ENCODE peak calls at places on chromosomes 7 and 10, in nine cellular contexts. H is GM06990; O is A673; Q is Jurkat, Clone E6-1; C is tibial nerve; V is AG10803; M is cardiac muscle cell; J is CD4-positive, alpha-beta memory T cell; I is right lobe of liver. A is an unnamed sample.

GRCh38 chr7:134553976-134554375 is 5.1 kb downstream of the AKR1B15 start:
- DNase-seq in Q (peak; percentile 17), I (no peak), O (no peak), C (no peak), M (peak; percentile 30), V (no peak), H (no peak), J (no peak), A (peak; percentile 34)

GRCh38 chr10:86689146-86689545 is 20.8 kb downstream of the LDB3 start:
- DNase-seq in V (no peak), H (no peak), M (no peak), C (no peak), I (no peak), Q (no peak), O (no peak), J (no peak), A (no peak)

GRCh38 chr10:86222687-86223086 is 143.9 kb downstream of the GRID1 start:
- DNase-seq in M (no peak), Q (no peak), O (no peak), H (no peak), C (no peak), J (no peak), V (no peak), I (no peak), A (no peak)

GRCh38 chr10:65861249-65861648 is 1064.6 kb upstream of the LRRTM3 start:
- DNase-seq in V (no peak), I (no peak), H (peak; percentile 12), M (no peak), J (no peak), Q (no peak), O (no peak), C (no peak), A (no peak)

GRCh38 chr7:30032310-30033125 is 4.3 kb downstream of the PLEKHA8 start:
- DNase-seq in O (no peak), Q (no peak), C (no peak), I (no peak), J (no peak), H (no peak), V (peak; percentile 71), M (no peak), A (no peak)

GRCh38 chr10:6737758-6738463 is 157.8 kb upstream of the PRKCQ start:
- DNase-seq in V (peak; percentile 74), J (no peak), Q (no peak), I (no peak), M (no peak), H (no peak), O (peak; percentile 54), C (no peak), A (no peak)

GRCh38 chr10:114694735-114695134 is 36.7 kb upstream of the ABLIM1 start:
- DNase-seq in H (no peak), Q (peak; percentile 21), O (peak; percentile 68), M (peak; percentile 53), C (no peak), V (no peak), I (peak; percentile 57), J (no peak), A (peak; percentile 42)

GRCh38 chr7:100220833-100221718 is 1.3 kb downstream of the PVRIG start:
- DNase-seq in H (peak; percentile 86), V (no peak), O (no peak), Q (peak; percentile 97), C (no peak), M (no peak), I (no peak), J (peak; percentile 87), A (peak; percentile 34)

GRCh38 chr7:150567846-150568245 is 656 bp downstream of the GIMAP4 start:
- DNase-seq in Q (no peak), O (no peak), M (no peak), J (no peak), V (no peak), C (no peak), H (no peak), I (no peak), A (no peak)

DNA sequence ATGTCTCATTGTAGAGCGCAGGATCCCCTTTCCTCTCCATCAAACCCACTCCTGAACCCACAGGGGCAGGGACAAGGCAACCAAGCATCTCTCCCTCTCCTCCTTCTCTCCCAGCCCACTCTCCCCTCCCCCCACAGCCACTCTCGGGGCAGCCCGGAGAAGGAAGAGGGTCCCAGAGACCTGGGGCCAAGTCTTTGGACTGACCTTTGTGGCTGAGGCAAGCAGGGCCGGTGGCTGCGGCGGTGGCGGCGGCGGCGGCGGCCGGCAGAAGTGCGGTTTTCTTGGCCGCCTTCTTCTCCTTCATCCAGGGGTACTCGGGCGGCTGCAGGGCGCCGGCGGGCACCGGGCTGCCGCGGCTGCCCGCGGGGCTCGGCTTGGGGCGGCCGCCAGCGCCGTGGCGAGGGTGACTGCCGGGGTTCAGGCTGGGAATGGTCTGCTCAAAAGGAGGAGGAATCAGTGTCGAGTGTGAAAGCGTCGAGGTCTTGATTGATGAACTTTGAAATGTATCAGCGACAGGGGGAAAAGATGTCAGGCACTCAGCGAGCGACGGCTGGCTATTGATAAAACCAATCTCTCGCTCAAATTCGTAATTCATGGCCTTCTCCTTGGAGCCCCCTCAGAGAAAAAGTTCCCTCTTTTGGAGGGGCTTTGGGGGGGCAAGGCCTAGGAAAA is 441 bp downstream of the HOXA2 start:
- DNase-seq in V (no peak), M (no peak), J (no peak), O (no peak), C (no peak), I (no peak), H (no peak), Q (no peak), A (no peak)
- H3K4me3 ChIP-seq in V (peak overlapping the region; percentile 40), M (no peak overlapping the region), J (no peak overlapping the region), O (no peak overlapping the region), C (peak overlapping the region; percentile 1), I (peak overlapping the region; percentile 36), H (no peak overlapping the region), Q (no peak overlapping the region), A (peak overlapping the region; percentile 54)

GRCh38 chr10:122567056-122567660 is 6.6 kb downstream of the DMBT1 start:
- DNase-seq in J (peak; percentile 14), O (peak; percentile 28), I (no peak), C (no peak), V (peak; percentile 5), M (peak; percentile 39), Q (no peak), H (no peak), A (peak; percentile 33)

GRCh38 chr10:122568551-122568950 is 8.0 kb downstream of the DMBT1 start:
- DNase-seq in I (no peak), Q (no peak), V (no peak), J (no peak), C (no peak), M (no peak), O (no peak), H (no peak), A (no peak)

GRCh38 chr10:122566632-122567031 is 6.1 kb downstream of the DMBT1 start:
- DNase-seq in V (no peak), I (no peak), Q (no peak), C (no peak), H (no peak), M (no peak), J (no peak), O (no peak), A (no peak)

GRCh38 chr10:122564980-122565379 is 4.4 kb downstream of the DMBT1 start:
- DNase-seq in J (no peak), I (no peak), Q (no peak), H (no peak), M (no peak), V (no peak), O (no peak), C (no peak), A (no peak)

GRCh38 chr10:122565766-122566206 is 5.2 kb downstream of the DMBT1 start:
- DNase-seq in J (peak; percentile 62), M (peak; percentile 85), I (peak; percentile 79), Q (peak; percentile 80), O (peak; percentile 86), V (peak; percentile 78), C (peak; percentile 80), H (no peak), A (peak; percentile 78)
- H3K4me3 ChIP-seq in J (no peak overlapping the region), M (no peak overlapping the region), I (peak overlapping the region; percentile 3), Q (no peak overlapping the region), O (no peak overlapping the region), V (peak overlapping the region; percentile 46), C (no peak overlapping the region), H (no peak overlapping the region), A (peak overlapping the region; percentile 10)

GRCh38 chr7:40471891-40472290 is 337.1 kb downstream of the SUGCT start:
- DNase-seq in J (no peak), M (no peak), O (peak; percentile 4), Q (no peak), V (no peak), I (no peak), H (no peak), C (no peak), A (no peak)

GRCh38 chr7:40470817-40471216 is 336.0 kb downstream of the SUGCT start:
- DNase-seq in M (no peak), J (no peak), C (no peak), I (no peak), H (no peak), V (peak; percentile 11), Q (no peak), O (no peak), A (no peak)

GRCh38 chr7:40474790-40475680 is 340.2 kb downstream of the SUGCT start:
- DNase-seq in M (no peak), C (no peak), O (no peak), J (no peak), H (peak; percentile 15), Q (no peak), V (no peak), I (no peak), A (no peak)

GRCh38 chr7:40470111-40470736 is 335.4 kb downstream of the SUGCT start:
- DNase-seq in V (peak; percentile 54), C (no peak), J (no peak), I (peak; percentile 62), O (no peak), H (no peak), Q (no peak), M (no peak), A (no peak)

GRCh38 chr7:40469481-40469880 is 334.7 kb downstream of the SUGCT start:
- DNase-seq in C (no peak), O (no peak), H (no peak), M (no peak), V (peak; percentile 92), I (no peak), Q (no peak), J (no peak), A (no peak)
- H3K4me3 ChIP-seq in C (no peak overlapping the region), O (no peak overlapping the region), H (no peak overlapping the region), M (no peak overlapping the region), V (no peak overlapping the region), I (no peak overlapping the region), Q (no peak overlapping the region), J (no peak overlapping the region), A (no peak overlapping the region)

DNA sequence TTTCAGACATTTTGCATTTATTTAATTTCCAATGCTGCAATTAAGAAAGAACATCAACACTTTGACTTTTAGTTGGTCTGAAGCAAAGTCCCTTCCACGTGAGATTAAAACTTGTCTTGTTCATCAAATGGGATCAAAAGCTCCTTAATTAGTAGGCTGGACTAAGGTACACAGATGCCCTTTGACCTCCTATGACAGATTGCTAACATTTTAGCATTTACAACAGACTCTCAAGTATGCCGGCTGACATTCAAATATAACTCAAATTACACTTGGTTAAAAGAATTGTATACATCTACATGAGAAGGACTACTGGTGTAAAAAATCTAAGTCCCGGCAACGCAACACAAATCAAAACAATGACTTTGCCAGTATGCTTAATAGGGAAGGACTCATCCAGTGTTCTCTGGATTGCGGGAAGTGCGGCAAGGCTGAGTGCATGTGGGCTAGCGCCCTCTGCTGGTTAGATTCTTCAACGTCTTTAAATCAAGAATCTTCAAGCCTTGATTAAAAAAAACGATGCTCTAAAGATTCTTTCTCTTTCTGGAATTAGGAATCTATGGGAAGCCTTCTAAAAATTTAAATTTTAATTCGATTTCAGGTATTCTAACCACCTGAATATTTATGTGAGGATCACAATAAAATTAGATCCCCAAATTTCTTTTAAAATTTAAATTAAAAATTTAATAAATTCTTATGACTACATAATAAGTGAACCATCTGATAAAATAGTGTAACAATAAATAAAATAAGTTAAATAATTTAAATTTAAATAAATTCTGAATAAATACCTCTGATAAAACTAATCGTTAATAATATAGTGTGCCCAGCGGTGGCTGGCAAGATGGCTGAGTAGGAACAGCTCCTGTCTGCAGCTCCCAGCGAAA is 444.7 kb downstream of the DGKB start:
- DNase-seq in Q (peak; percentile 57), C (peak; percentile 34), I (peak; percentile 73), H (no peak), O (peak; percentile 88), M (peak; percentile 92), J (peak; percentile 45), V (peak; percentile 80), A (peak; percentile 76)
- H3K4me3 ChIP-seq in Q (no peak overlapping the region), C (no peak overlapping the region), I (peak overlapping the region; percentile 27), H (no peak overlapping the region), O (peak overlapping the region; percentile 15), M (no peak overlapping the region), J (no peak overlapping the region), V (no peak overlapping the region), A (no peak overlapping the region)